ENCODE peak calls at places on chromosomes 12 and 14, in seven cellular contexts. U is heart left ventricle, Y is neural crest cell, J is mesothelial cell of epicardium, D is astrocyte of the spinal cord, K is colonic mucosa, L is choroid plexus epithelial cell. W is an unnamed sample.

GRCh38 chr12:106767954-106768501 is 6.5 kb upstream of the RIC8B start:
- DNase-seq in U (no peak), Y (peak; percentile 39), J (no peak), D (peak; percentile 38), K (no peak), L (peak; percentile 60), W (no peak)

GRCh38 chr12:31033681-31034080 is 40.0 kb upstream of the DDX11 start:
- DNase-seq in U (no peak), Y (no peak), J (no peak), D (no peak), K (no peak), L (no peak), W (no peak)

GRCh38 chr12:49705479-49706267 is 1.5 kb downstream of the FMNL3 start:
- DNase-seq in U (peak; percentile 47), Y (no peak), J (no peak), D (peak; percentile 76), K (no peak), L (peak; percentile 64), W (no peak)

GRCh38 chr12:108642269-108642870 is 8.7 kb upstream of the SELPLG start:
- DNase-seq in U (no peak), Y (no peak), J (no peak), D (no peak), K (no peak), L (no peak), W (no peak)

GRCh38 chr12:4809449-4810218 is 89.4 kb downstream of the GALNT8 start:
- DNase-seq in U (no peak), Y (peak; percentile 25), J (no peak), D (no peak), K (no peak), L (no peak), W (no peak)

GRCh38 chr12:85575115-85576096 is 260.8 kb downstream of the RASSF9 start:
- DNase-seq in U (peak; percentile 40), Y (peak; percentile 39), J (peak; percentile 21), D (peak; percentile 69), K (peak; percentile 32), L (peak; percentile 86), W (no peak)

GRCh38 chr14:48398675-48399282 is 723.4 kb upstream of the MDGA2 start:
- DNase-seq in U (no peak), Y (peak; percentile 13), J (no peak), D (peak; percentile 36), K (no peak), L (peak; percentile 46), W (no peak)

GRCh38 chr12:85029456-85029855 is 6.6 kb downstream of the TSPAN19 start:
- DNase-seq in U (no peak), Y (no peak), J (no peak), D (peak; percentile 47), K (no peak), L (peak; percentile 60), W (no peak)

GRCh38 chr12:28938581-28939301 is 210.3 kb upstream of the FAR2 start:
- DNase-seq in U (no peak), Y (no peak), J (no peak), D (no peak), K (no peak), L (no peak), W (no peak)

GRCh38 chr12:3333991-3334391 is 157.0 kb upstream of the PRMT8 start:
- DNase-seq in U (peak; percentile 75), Y (no peak), J (no peak), D (no peak), K (no peak), L (no peak), W (no peak)

GRCh38 chr12:20631711-20632110 is 63.4 kb upstream of the SLCO1C1 start:
- DNase-seq in U (no peak), Y (no peak), J (no peak), D (peak; percentile 63), K (no peak), L (peak; percentile 43), W (no peak)

GRCh38 chr12:28035483-28035882 is 63.0 kb upstream of the PTHLH start:
- DNase-seq in U (no peak), Y (no peak), J (no peak), D (peak; percentile 63), K (no peak), L (peak; percentile 63), W (no peak)

GRCh38 chr12:48972213-48973021 is 882 bp upstream of the WNT10B start:
- DNase-seq in U (no peak), Y (no peak), J (no peak), D (no peak), K (no peak), L (no peak), W (no peak)

GRCh38 chr14:43706901-43707300 is 800.2 kb downstream of the FSCB start:
- DNase-seq in U (no peak), Y (no peak), J (no peak), D (no peak), K (no peak), L (peak; percentile 0), W (no peak)

GRCh38 chr14:73189651-73190050 is 47.7 kb upstream of the PAPLN start:
- DNase-seq in U (no peak), Y (no peak), J (no peak), D (no peak), K (no peak), L (no peak), W (no peak)

GRCh38 chr12:32666510-32666909 is 12.6 kb upstream of the DNM1L start:
- DNase-seq in U (no peak), Y (no peak), J (no peak), D (no peak), K (no peak), L (no peak), W (no peak)

GRCh38 chr12:497501-498160 is 37.9 kb downstream of the B4GALNT3 start:
- DNase-seq in U (no peak), Y (no peak), J (no peak), D (no peak), K (no peak), L (no peak), W (no peak)

GRCh38 chr12:90514325-90514724 is 440.7 kb downstream of the CCER1 start:
- DNase-seq in U (no peak), Y (no peak), J (no peak), D (peak; percentile 10), K (no peak), L (peak; percentile 38), W (no peak)

GRCh38 chr12:48389409-48389808 is 38.7 kb upstream of the ZNF641 start:
- DNase-seq in U (peak; percentile 26), Y (no peak), J (no peak), D (no peak), K (no peak), L (no peak), W (no peak)

GRCh38 chr12:100391856-100392255 is 35.0 kb downstream of the SLC17A8 start:
- DNase-seq in U (no peak), Y (no peak), J (no peak), D (no peak), K (peak; percentile 43), L (peak; percentile 61), W (no peak)

DNA sequence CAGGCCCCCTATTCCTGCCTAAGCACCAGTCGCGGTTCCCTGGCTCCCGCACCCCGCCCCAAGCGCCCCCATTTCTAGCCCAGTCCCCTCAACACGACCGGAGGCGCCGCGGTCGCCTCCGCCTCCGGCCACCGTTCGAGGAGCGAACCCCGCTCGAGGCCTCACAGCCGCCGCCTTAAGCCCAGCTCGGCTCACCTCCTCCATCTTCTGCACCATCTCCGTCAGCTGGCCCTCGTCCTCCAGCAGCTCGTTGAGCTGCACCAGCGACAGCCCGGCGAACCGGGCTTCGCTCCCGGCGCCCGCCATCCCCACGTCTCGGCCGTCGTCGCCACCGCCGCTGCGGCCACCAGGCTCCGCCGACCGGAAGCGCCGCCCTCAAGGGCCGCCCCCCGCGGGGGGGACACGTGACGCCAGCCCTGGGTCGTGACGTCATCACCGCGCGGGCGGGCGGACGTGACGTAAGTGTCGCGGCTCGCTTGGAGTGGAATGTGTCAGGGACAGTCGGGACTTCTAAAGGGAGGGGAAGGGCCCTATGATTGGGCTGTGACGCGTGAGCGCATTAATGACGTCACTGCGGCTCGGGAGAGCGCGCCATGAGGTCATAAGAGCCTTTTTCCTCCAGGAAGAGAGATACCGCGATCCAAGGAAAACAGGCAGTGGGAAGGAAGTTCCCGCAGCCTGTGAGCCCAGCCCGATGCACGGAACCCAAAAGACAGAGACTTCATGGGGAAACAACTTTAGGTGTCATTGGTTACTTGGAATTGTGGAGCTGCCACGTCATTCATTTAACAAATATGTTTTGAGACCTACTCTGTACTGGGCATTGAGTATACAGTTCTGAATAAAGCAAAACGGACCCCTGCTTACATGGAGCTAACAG is at the start of gene VPS37B:
- DNase-seq in U (peak; percentile 86), Y (peak; percentile 78), J (peak; percentile 75), D (peak; percentile 85), K (peak; percentile 84), L (peak; percentile 82), W (peak; percentile 94)
- TF ChIP-seq CTCF in U (no peak), Y (no peak), J (no peak), D (no peak), K (no peak), L (no peak), W (no peak)

GRCh38 chr12:6354539-6355393 is 12.9 kb upstream of the TNFRSF1A start:
- DNase-seq in U (no peak), Y (no peak), J (no peak), D (no peak), K (no peak), L (no peak), W (no peak)

GRCh38 chr12:6347367-6348338 is 5.8 kb upstream of the TNFRSF1A start:
- DNase-seq in U (peak; percentile 74), Y (no peak), J (no peak), D (peak; percentile 48), K (no peak), L (peak; percentile 58), W (no peak)

GRCh38 chr12:6352198-6353173 is 10.6 kb upstream of the TNFRSF1A start:
- DNase-seq in U (no peak), Y (no peak), J (no peak), D (no peak), K (no peak), L (no peak), W (no peak)

GRCh38 chr12:6355491-6356373 is 13.9 kb upstream of the TNFRSF1A start:
- DNase-seq in U (no peak), Y (no peak), J (no peak), D (no peak), K (peak; percentile 51), L (no peak), W (no peak)

GRCh38 chr12:6351622-6352021 is 9.7 kb upstream of the TNFRSF1A start:
- DNase-seq in U (no peak), Y (no peak), J (no peak), D (no peak), K (no peak), L (no peak), W (no peak)
- TF ChIP-seq CTCF in U (no peak), Y (no peak), J (no peak), D (no peak), K (no peak), L (no peak), W (no peak)

GRCh38 chr12:2052861-2053674 is at the start of gene CACNA1C:
- DNase-seq in U (peak; percentile 79), Y (peak; percentile 46), J (peak; percentile 58), D (peak; percentile 52), K (peak; percentile 25), L (peak; percentile 66), W (peak; percentile 91)
- TF ChIP-seq CTCF in U (peak; percentile 37), Y (peak; percentile 48), J (no peak), D (peak; percentile 35), K (no peak), L (peak; percentile 40), W (peak; percentile 62)

GRCh38 chr12:125533434-125534029 is 468.3 kb downstream of the AACS start:
- DNase-seq in U (peak; percentile 25), Y (peak; percentile 81), J (peak; percentile 48), D (peak; percentile 4), K (peak; percentile 25), L (no peak), W (no peak)
- TF ChIP-seq CTCF in U (peak; percentile 68), Y (peak; percentile 91), J (peak; percentile 77), D (peak; percentile 73), K (peak; percentile 84), L (no peak), W (peak; percentile 77)

W was measured in osteocyte.